ENCODE peak calls at places on chromosome 21, in five cellular contexts. W, H, O, B and E are unnamed samples.

GRCh38 chr21:25518491-25518911 is 88.8 kb downstream of the MRPL39 start:
- DNase-seq in W (no peak), H (no peak), O (no peak), B (no peak), E (peak)

GRCh38 chr21:28538987-28539622 is 453.6 kb downstream of the LTN1 start:
- DNase-seq in W (no peak), H (no peak), O (no peak), B (no peak), E (no peak)

GRCh38 chr21:31514598-31514997 is 144.9 kb upstream of the SOD1 start:
- DNase-seq in W (no peak), H (no peak), O (no peak), B (no peak), E (peak)

GRCh38 chr21:32256226-32256625 is 22.6 kb downstream of the MIS18A start:
- DNase-seq in W (no peak), H (no peak), O (no peak), B (no peak), E (no peak)

GRCh38 chr21:37445228-37445627 is 78.7 kb downstream of the DYRK1A start:
- DNase-seq in W (no peak), H (no peak), O (no peak), B (no peak), E (no peak)

GRCh38 chr21:40388046-40388445 is 458.9 kb downstream of the DSCAM start:
- DNase-seq in W (no peak), H (no peak), O (no peak), B (no peak), E (no peak)

GRCh38 chr21:32562426-32562825 is 22.9 kb downstream of the TCP10L start:
- DNase-seq in W (no peak), H (no peak), O (no peak), B (no peak), E (peak)

GRCh38 chr21:31213787-31214186 is 130.3 kb downstream of the TIAM1 start:
- DNase-seq in W (no peak), H (no peak), O (no peak), B (no peak), E (no peak)

GRCh38 chr21:44748621-44749020 is 37.2 kb upstream of the TSPEAR start:
- DNase-seq in W (no peak), H (no peak), O (no peak), B (no peak), E (peak)

GRCh38 chr21:33067457-33067856 is 2.5 kb upstream of the OLIG1 start:
- DNase-seq in W (no peak), H (no peak), O (no peak), B (no peak), E (no peak)

GRCh38 chr21:14900611-14901010 is 164.2 kb downstream of the NRIP1 start:
- DNase-seq in W (no peak), H (no peak), O (no peak), B (no peak), E (no peak)

GRCh38 chr21:33202464-33203363 is 27.0 kb upstream of the IFNAR2 start:
- DNase-seq in W (no peak), H (no peak), O (no peak), B (no peak), E (no peak)

GRCh38 chr21:28936036-28936435 is 56.6 kb downstream of the LTN1 start:
- DNase-seq in W (no peak), H (no peak), O (no peak), B (no peak), E (no peak)

GRCh38 chr21:31204801-31205200 is 139.3 kb downstream of the TIAM1 start:
- DNase-seq in W (no peak), H (no peak), O (no peak), B (no peak), E (no peak)

GRCh38 chr21:15768853-15769252 is 39.1 kb downstream of the USP25 start:
- DNase-seq in W (no peak), H (no peak), O (no peak), B (no peak), E (no peak)

GRCh38 chr21:33433425-33434114 is 30.4 kb downstream of the IFNGR2 start:
- DNase-seq in W (no peak), H (no peak), O (no peak), B (no peak), E (no peak)

GRCh38 chr21:32929633-32930038 is 96.1 kb upstream of the OLIG2 start:
- DNase-seq in W (no peak), H (no peak), O (no peak), B (peak), E (no peak)

GRCh38 chr21:23131177-23131576 is 2133.0 kb downstream of the NCAM2 start:
- DNase-seq in W (no peak), H (no peak), O (no peak), B (no peak), E (peak)

GRCh38 chr21:31991356-31992331 is 118.8 kb downstream of the HUNK start:
- DNase-seq in W (no peak), H (no peak), O (no peak), B (no peak), E (peak)

GRCh38 chr21:16084776-16085364 is 355.1 kb downstream of the USP25 start:
- DNase-seq in W (no peak), H (no peak), O (no peak), B (no peak), E (no peak)

GRCh38 chr21:25080161-25080560 is 527.1 kb downstream of the MRPL39 start:
- DNase-seq in W (no peak), H (no peak), O (no peak), B (no peak), E (no peak)

GRCh38 chr21:32611471-32611997 is 643 bp downstream of the CFAP298 start:
- DNase-seq in W (peak), H (peak), O (no peak), B (no peak), E (peak)

GRCh38 chr21:17118638-17119384 is 394.0 kb upstream of the CXADR start:
- DNase-seq in W (no peak), H (no peak), O (no peak), B (no peak), E (no peak)

GRCh38 chr21:36179145-36179544 is 22.5 kb downstream of the DOP1B start:
- DNase-seq in W (no peak), H (no peak), O (no peak), B (no peak), E (no peak)

GRCh38 chr21:36171741-36172331 is 15.2 kb downstream of the DOP1B start:
- DNase-seq in W (no peak), H (no peak), O (no peak), B (no peak), E (no peak)

GRCh38 chr21:36178349-36178748 is 21.7 kb downstream of the DOP1B start:
- DNase-seq in W (no peak), H (no peak), O (no peak), B (no peak), E (no peak)

GRCh38 chr21:36171327-36171726 is 14.7 kb downstream of the DOP1B start:
- DNase-seq in W (no peak), H (no peak), O (no peak), B (no peak), E (no peak)

GRCh38 chr21:36175771-36176565 is 19.3 kb downstream of the DOP1B start:
- DNase-seq in W (no peak), H (no peak), O (no peak), B (no peak), E (no peak)
- TF ChIP-seq JUNB in W (no peak), H (no peak), O (no peak), B (no peak), E (no peak)

GRCh38 chr21:43585924-43586411 is 73.3 kb downstream of the HSF2BP start:
- DNase-seq in W (peak), H (no peak), O (peak), B (no peak), E (peak)

GRCh38 chr21:43591468-43592050 is 67.7 kb downstream of the HSF2BP start:
- DNase-seq in W (no peak), H (no peak), O (peak), B (no peak), E (no peak)

GRCh38 chr21:43590220-43590619 is 69.1 kb downstream of the HSF2BP start:
- DNase-seq in W (no peak), H (no peak), O (peak), B (no peak), E (no peak)

GRCh38 chr21:43585514-43585913 is 73.8 kb downstream of the HSF2BP start:
- DNase-seq in W (no peak), H (no peak), O (no peak), B (no peak), E (no peak)

DNA sequence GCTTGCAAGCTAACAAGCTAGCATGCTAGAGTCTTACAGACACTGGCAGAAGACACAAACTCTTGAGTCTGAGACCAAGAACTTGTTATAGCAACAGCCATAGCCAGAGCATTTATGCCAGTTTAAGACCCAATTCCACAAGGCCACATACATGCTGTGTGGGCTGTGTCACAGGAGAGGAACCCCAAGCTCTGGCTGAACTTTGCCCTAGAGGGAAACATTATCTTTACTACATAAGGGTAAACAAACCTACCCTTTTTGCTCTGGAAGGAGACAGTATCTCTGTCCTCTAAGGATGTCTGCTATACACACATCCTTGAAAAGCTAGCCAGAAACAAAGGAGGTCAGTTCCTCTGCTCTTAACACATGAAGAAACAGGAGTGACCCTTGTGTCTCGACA is 70.3 kb downstream of the HSF2BP start:
- DNase-seq in W (no peak), H (no peak), O (peak), B (no peak), E (no peak)
- H3K27ac ChIP-seq in W (peak), H (no peak), O (peak), B (no peak), E (no peak)

DNA sequence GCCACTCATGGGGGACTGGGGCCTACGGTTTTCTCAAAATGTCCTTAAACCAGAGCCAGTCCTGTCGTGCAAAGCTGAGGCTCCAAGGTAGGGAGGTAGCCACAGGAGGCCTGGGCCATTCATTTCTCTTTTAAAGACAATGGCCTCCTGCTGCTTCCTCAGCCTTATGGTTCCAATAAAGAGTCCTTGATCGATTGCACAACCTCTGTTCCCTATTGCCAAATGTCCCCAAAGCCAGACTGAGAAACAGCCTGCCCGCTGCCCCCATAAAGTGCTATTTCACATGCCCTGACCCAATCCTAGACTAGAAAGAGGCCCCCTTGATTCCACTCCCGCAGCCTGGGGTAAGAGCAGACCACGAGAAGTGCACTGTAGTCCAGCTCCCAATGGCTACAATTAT is 166.7 kb downstream of the CLIC6 start:
- DNase-seq in W (no peak), H (no peak), O (peak), B (no peak), E (peak)
- TF ChIP-seq REST in W (no peak), H (no peak), O (no peak), B (no peak), E (no peak)

DNA sequence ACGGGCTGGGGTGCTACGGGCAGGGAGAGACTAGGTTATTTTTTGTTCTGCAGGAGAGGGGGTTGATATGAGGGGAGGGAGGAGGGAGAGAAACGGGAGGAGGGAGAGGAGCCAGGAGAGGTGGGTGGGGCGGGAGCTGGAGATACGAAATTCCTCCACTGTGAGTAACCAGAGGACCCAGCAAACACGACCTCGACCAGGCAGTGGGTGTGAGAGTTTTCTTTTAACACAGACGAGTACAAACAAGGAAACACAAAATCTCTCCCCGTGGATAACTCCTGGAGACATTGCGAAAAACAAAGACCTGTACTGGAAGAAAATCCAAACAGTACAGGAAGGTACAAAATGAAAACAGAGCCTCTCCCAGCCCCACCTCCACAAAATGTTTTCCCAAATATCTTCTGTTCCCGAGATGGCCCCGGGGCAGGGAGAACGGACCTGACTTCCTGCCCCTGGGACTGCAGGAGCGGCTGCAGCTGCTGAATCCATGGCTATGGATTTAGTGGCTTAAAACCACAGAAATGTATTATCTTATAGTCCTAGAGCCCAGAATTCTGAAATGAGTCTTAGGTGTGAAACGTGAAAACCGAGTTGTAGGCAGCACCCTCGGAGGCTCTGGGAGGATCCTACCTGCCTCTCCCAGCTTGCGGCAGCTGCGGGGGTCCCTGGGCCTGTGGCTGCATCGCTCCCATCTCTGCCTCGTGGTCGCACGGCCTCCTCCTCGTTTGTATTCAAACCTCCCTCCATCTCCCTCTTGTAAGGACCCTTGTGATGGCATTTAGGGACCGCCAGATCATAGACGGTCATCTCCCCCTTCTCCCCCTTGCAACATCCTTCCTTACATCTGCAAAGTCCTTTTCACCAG is 82.2 kb downstream of the RIPK4 start:
- DNase-seq in W (peak), H (no peak), O (peak), B (no peak), E (no peak)
- TF ChIP-seq JUNB in W (no peak), H (no peak), O (no peak), B (no peak), E (no peak)

GRCh38 chr21:45876381-45877159 is 105.0 kb upstream of the COL6A1 start:
- DNase-seq in W (no peak), H (no peak), O (no peak), B (no peak), E (no peak)
- H3K27ac ChIP-seq in W (no peak), H (no peak), O (no peak), B (no peak), E (no peak)

DNA sequence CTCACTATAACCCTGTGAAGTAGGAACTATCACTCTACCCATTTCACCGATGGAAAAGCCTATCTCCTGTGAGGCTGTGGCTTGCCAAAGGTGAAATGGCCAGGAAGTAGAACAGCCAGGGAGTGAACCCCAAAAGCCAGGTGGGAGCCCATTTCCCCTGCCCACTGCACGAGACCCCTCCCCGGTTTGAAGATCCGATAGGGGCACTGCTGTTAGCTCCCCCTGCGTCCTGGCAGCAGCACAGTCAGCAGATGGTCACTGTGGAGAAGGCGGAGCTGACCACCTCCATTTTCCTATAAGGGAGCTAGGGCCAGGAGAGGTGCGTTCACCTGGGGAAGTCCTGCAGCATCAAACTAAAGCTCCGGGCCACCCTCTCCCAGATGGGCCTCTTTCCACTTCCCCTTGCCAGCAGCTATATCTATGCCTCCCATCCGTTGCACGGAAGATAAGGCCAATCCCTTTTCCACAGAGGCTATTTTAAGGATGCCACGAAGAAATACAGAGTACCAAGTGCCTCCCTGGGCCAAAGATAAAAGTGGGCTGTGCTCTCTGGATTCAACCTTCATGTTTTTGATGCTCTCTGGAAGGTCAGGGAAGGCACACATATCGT is 7.8 kb downstream of the ERG start:
- DNase-seq in W (no peak), H (no peak), O (no peak), B (no peak), E (no peak)
- TF ChIP-seq REST in W (no peak), H (no peak), O (no peak), B (no peak), E (no peak)

GRCh38 chr21:35168702-35169101 is 119.6 kb upstream of the RUNX1 start:
- DNase-seq in W (no peak), H (no peak), O (no peak), B (no peak), E (peak)
- TF ChIP-seq JUNB in W (no peak), H (no peak), O (no peak), B (no peak), E (no peak)